ENCODE peak calls at places on chromosomes 1 and 21, in eight cellular contexts. M is LoVo; V is stimulated activated CD4-positive, alpha-beta T cell treated with anti-CD3 and anti-CD28 coated beads, Interleukin-4, amount 100 ng/mL, for 4 hours; S is T-helper 1 cell; T is retinal pigment epithelial cell; Z is lower leg skin; A is AG04449; G is left ventricle myocardium superior. W is an unnamed sample.

GRCh38 chr21:28822882-28823335 is 169.8 kb downstream of the LTN1 start:
- DNase-seq in M (peak), V (no peak), S (no peak), T (no peak), Z (peak), A (no peak), G (no peak), W (no peak)

GRCh38 chr1:10815863-10816195 is 19.4 kb upstream of the CASZ1 start:
- DNase-seq in M (no peak), V (no peak), S (no peak), T (no peak), Z (no peak), A (no peak), G (no peak), W (no peak)

GRCh38 chr1:2459757-2460156 is 16.3 kb upstream of the PLCH2 start:
- DNase-seq in M (no peak), V (no peak), S (no peak), T (no peak), Z (no peak), A (no peak), G (peak), W (no peak)

GRCh38 chr21:40902299-40902698 is 55.3 kb upstream of the DSCAM start:
- DNase-seq in M (no peak), V (no peak), S (no peak), T (no peak), Z (no peak), A (no peak), G (peak), W (no peak)

GRCh38 chr1:44801491-44802305 is 1.5 kb downstream of the PLK3 start:
- DNase-seq in M (no peak), V (no peak), S (no peak), T (no peak), Z (no peak), A (no peak), G (no peak), W (no peak)

GRCh38 chr1:109925159-109925990 is 14.7 kb downstream of the CSF1 start:
- DNase-seq in M (no peak), V (no peak), S (no peak), T (no peak), Z (no peak), A (no peak), G (no peak), W (no peak)

GRCh38 chr21:29211205-29211604 is 80.8 kb downstream of the MAP3K7CL start:
- DNase-seq in M (no peak), V (no peak), S (no peak), T (no peak), Z (no peak), A (no peak), G (no peak), W (no peak)

GRCh38 chr1:76868154-76868882 is 1.0 kb downstream of the ST6GALNAC5 start:
- DNase-seq in M (no peak), V (peak), S (no peak), T (no peak), Z (no peak), A (no peak), G (no peak), W (peak)

GRCh38 chr1:179447489-179447888 is 81.7 kb downstream of the AXDND1 start:
- DNase-seq in M (no peak), V (no peak), S (no peak), T (no peak), Z (no peak), A (no peak), G (no peak), W (no peak)

GRCh38 chr1:234989479-234990327 is 138.9 kb downstream of the TOMM20 start:
- DNase-seq in M (no peak), V (no peak), S (no peak), T (no peak), Z (no peak), A (no peak), G (no peak), W (no peak)

GRCh38 chr1:32988665-32989064 is 24.1 kb upstream of the RNF19B start:
- DNase-seq in M (no peak), V (no peak), S (no peak), T (peak), Z (no peak), A (no peak), G (peak), W (no peak)

GRCh38 chr1:20194770-20195463 is 8.6 kb upstream of the PLA2G2C start:
- DNase-seq in M (peak), V (peak), S (peak), T (no peak), Z (peak), A (no peak), G (peak), W (peak)

GRCh38 chr1:15744122-15744679 is 1.9 kb downstream of the TMEM82 start:
- DNase-seq in M (no peak), V (no peak), S (no peak), T (no peak), Z (no peak), A (no peak), G (no peak), W (no peak)

GRCh38 chr1:160767417-160768294 is 28.3 kb upstream of the LY9 start:
- DNase-seq in M (no peak), V (no peak), S (no peak), T (no peak), Z (peak), A (no peak), G (no peak), W (no peak)

GRCh38 chr1:24157921-24158481 is 15.1 kb upstream of the IL22RA1 start:
- DNase-seq in M (no peak), V (no peak), S (no peak), T (no peak), Z (no peak), A (no peak), G (no peak), W (no peak)

GRCh38 chr1:55073187-55073916 is 34.0 kb downstream of the PCSK9 start:
- DNase-seq in M (no peak), V (no peak), S (no peak), T (no peak), Z (no peak), A (no peak), G (no peak), W (no peak)

GRCh38 chr1:151508721-151509292 is 2.4 kb upstream of the CGN start:
- DNase-seq in M (peak), V (no peak), S (no peak), T (peak), Z (no peak), A (no peak), G (no peak), W (no peak)

GRCh38 chr1:15848143-15848928 is 829 bp downstream of the SPEN start:
- DNase-seq in M (no peak), V (peak), S (peak), T (no peak), Z (peak), A (no peak), G (peak), W (peak)

GRCh38 chr1:9652379-9653194 is 1.1 kb downstream of the PIK3CD start:
- DNase-seq in M (no peak), V (peak), S (peak), T (no peak), Z (no peak), A (no peak), G (peak), W (peak)

GRCh38 chr1:29120367-29120766 is 3.3 kb downstream of the TMEM200B start:
- DNase-seq in M (no peak), V (no peak), S (no peak), T (no peak), Z (no peak), A (no peak), G (no peak), W (no peak)

GRCh38 chr1:227944066-227944930 is 3.4 kb downstream of the WNT9A start:
- DNase-seq in M (no peak), V (no peak), S (no peak), T (no peak), Z (no peak), A (no peak), G (peak), W (no peak)

GRCh38 chr1:2194319-2194897 is at the start of gene FAAP20:
- DNase-seq in M (peak), V (peak), S (no peak), T (no peak), Z (no peak), A (no peak), G (peak), W (no peak)

GRCh38 chr21:35730325-35730724 is 330.0 kb downstream of the SETD4 start:
- DNase-seq in M (no peak), V (no peak), S (no peak), T (no peak), Z (no peak), A (no peak), G (no peak), W (no peak)

GRCh38 chr21:16070207-16070651 is 340.4 kb downstream of the USP25 start:
- DNase-seq in M (no peak), V (no peak), S (no peak), T (no peak), Z (no peak), A (no peak), G (no peak), W (no peak)

GRCh38 chr1:26574690-26575349 is 45.3 kb downstream of the RPS6KA1 start:
- DNase-seq in M (no peak), V (no peak), S (no peak), T (no peak), Z (no peak), A (no peak), G (peak), W (no peak)

GRCh38 chr1:64898107-64898861 is 68.1 kb downstream of the JAK1 start:
- DNase-seq in M (peak), V (no peak), S (no peak), T (peak), Z (peak), A (peak), G (peak), W (no peak)

GRCh38 chr1:32651461-32652073 is 559 bp downstream of the RBBP4 start:
- DNase-seq in M (no peak), V (no peak), S (no peak), T (no peak), Z (peak), A (no peak), G (no peak), W (no peak)

GRCh38 chr1:22157359-22157966 is 14.6 kb upstream of the WNT4 start:
- DNase-seq in M (no peak), V (no peak), S (no peak), T (no peak), Z (no peak), A (no peak), G (no peak), W (no peak)

GRCh38 chr1:20037877-20038276 is 32.1 kb upstream of the PLA2G5 start:
- DNase-seq in M (no peak), V (no peak), S (no peak), T (peak), Z (no peak), A (no peak), G (no peak), W (no peak)

GRCh38 chr1:185939142-185939541 is 205.0 kb downstream of the HMCN1 start:
- DNase-seq in M (no peak), V (no peak), S (no peak), T (no peak), Z (no peak), A (no peak), G (no peak), W (no peak)

GRCh38 chr1:193111641-193112090 is 6.5 kb upstream of the GLRX2 start:
- DNase-seq in M (peak), V (no peak), S (no peak), T (peak), Z (no peak), A (no peak), G (peak), W (no peak)

GRCh38 chr1:119298687-119299086 is 69.9 kb upstream of the HAO2 start:
- DNase-seq in M (peak), V (no peak), S (no peak), T (no peak), Z (no peak), A (no peak), G (no peak), W (no peak)

GRCh38 chr1:207848234-207848633 is 62.7 kb downstream of the CD34 start:
- DNase-seq in M (peak), V (no peak), S (no peak), T (no peak), Z (peak), A (no peak), G (peak), W (no peak)

W was measured in stimulated activated naive B cell treated with anti-CD40 and anti-IgM and Interleukin-4, amounts not matched to agents 10 μg/mL and 1 μg/mL and 100 μg/mL, for 72 hours.